ENCODE peak calls at places on chromosomes 16 and 17, in five cellular contexts. J is iPS-NIHi11, O is activated T-helper 1 cell treated with Interleukin-2 at 50 U/mL for 16 hours, V is iris pigment epithelial cell, T is fibroblast of lung. W is an unnamed sample.

GRCh38 chr16:70737377-70738082 is 51.7 kb upstream of the MTSS2 start:
- DNase-seq in J (no peak), O (peak), V (peak), T (peak), W (peak)

GRCh38 chr16:21253470-21253869 is 20.0 kb downstream of the ANKS4B start:
- DNase-seq in J (no peak), V (no peak), O (no peak), T (no peak), W (no peak)

GRCh38 chr16:31112711-31113419 is 4.6 kb upstream of the KAT8 start:
- DNase-seq in V (no peak), J (no peak), T (no peak), O (no peak), W (no peak)

GRCh38 chr17:39782481-39782880 is 44.7 kb downstream of the GRB7 start:
- DNase-seq in J (no peak), V (peak), T (peak), O (no peak), W (no peak)

GRCh38 chr17:43839670-43840101 is 6.7 kb upstream of the MPP3 start:
- DNase-seq in V (no peak), O (no peak), T (no peak), J (peak), W (no peak)

GRCh38 chr16:85077039-85077438 is 35.2 kb downstream of the CIBAR2 start:
- DNase-seq in J (no peak), O (no peak), T (no peak), V (no peak), W (no peak)

GRCh38 chr16:69274699-69275235 is 36.4 kb upstream of the VPS4A start:
- DNase-seq in V (no peak), T (peak), O (no peak), J (no peak), W (no peak)

GRCh38 chr17:8598913-8599312 is 31.6 kb downstream of the MYH10 start:
- DNase-seq in O (no peak), V (no peak), T (no peak), J (no peak), W (no peak)

GRCh38 chr16:35319536-35320192 is 1860.3 kb downstream of the TP53TG3F start:
- DNase-seq in J (no peak), T (no peak), O (no peak), V (no peak), W (no peak)

GRCh38 chr17:28745052-28745776 is 1.4 kb downstream of the TRAF4 start:
- DNase-seq in T (peak), O (no peak), J (peak), V (peak), W (no peak)

GRCh38 chr16:83818276-83818675 is 10.5 kb downstream of the HSBP1 start:
- DNase-seq in T (no peak), V (no peak), O (no peak), J (no peak), W (no peak)

GRCh38 chr16:48559462-48560211 is 50.3 kb downstream of the N4BP1 start:
- DNase-seq in T (no peak), V (no peak), J (no peak), O (no peak), W (no peak)

GRCh38 chr16:9364721-9365693 is 273.6 kb downstream of the HAPSTR1 start:
- DNase-seq in T (no peak), J (no peak), V (no peak), O (no peak), W (no peak)

GRCh38 chr17:82441686-82442487 is 8.7 kb downstream of the CYBC1 start:
- DNase-seq in O (no peak), J (no peak), V (no peak), T (no peak), W (no peak)

GRCh38 chr17:43581581-43581980 is 35.4 kb upstream of the ETV4 start:
- DNase-seq in V (no peak), T (no peak), O (no peak), J (no peak), W (no peak)

GRCh38 chr16:31710134-31710533 is 163.5 kb upstream of the ZNF267 start:
- DNase-seq in J (no peak), T (no peak), O (no peak), V (no peak), W (no peak)

GRCh38 chr16:49490321-49490705 is 116.7 kb downstream of the C16orf78 start:
- DNase-seq in J (no peak), T (no peak), V (no peak), O (no peak), W (no peak)

GRCh38 chr17:43662432-43663141 is 865 bp upstream of the MEOX1 start:
- DNase-seq in O (no peak), J (peak), V (no peak), T (peak), W (no peak)

GRCh38 chr17:63740464-63741181 is 976 bp downstream of the STRADA start:
- DNase-seq in J (peak), O (no peak), T (peak), V (peak), W (no peak)

GRCh38 chr17:80717661-80718060 is 173.0 kb downstream of the RPTOR start:
- DNase-seq in V (no peak), J (no peak), T (no peak), O (no peak), W (no peak)

GRCh38 chr16:85422374-85423185 is 190.5 kb upstream of the GSE1 start:
- DNase-seq in T (no peak), V (no peak), J (no peak), O (no peak), W (no peak)

GRCh38 chr16:11126389-11127072 is 129.5 kb downstream of the SOCS1 start:
- DNase-seq in O (no peak), T (no peak), J (no peak), V (no peak), W (no peak)

GRCh38 chr17:11340798-11341197 is 99.8 kb downstream of the SHISA6 start:
- DNase-seq in O (no peak), V (no peak), T (no peak), J (no peak), W (no peak)